ENCODE peak calls at places on chromosomes 2 and 18, in nine cellular contexts. T is nephron progenitor cell, Y is GM23338, H is GM10248, B is Calu3, F is thoracic aorta, U is heart right ventricle, W is ACHN, D is adipocyte. N is an unnamed sample.
A peak's percentile ranks its signal among the peaks of the same experiment; 100 is the strongest.

GRCh38 chr18:28657836-28658410 is 481.0 kb upstream of the CDH2 start:
- DNase-seq in T (no peak), Y (no peak), H (no peak), B (no peak), F (no peak), U (no peak), W (no peak), D (peak; percentile 1), N (no peak)

GRCh38 chr2:240605867-240606743 is 19.2 kb upstream of the GPR35 start:
- DNase-seq in T (no peak), Y (no peak), H (no peak), B (no peak), F (no peak), U (no peak), W (no peak), D (no peak), N (no peak)

GRCh38 chr2:229084467-229084866 is 186.6 kb downstream of the PID1 start:
- DNase-seq in T (no peak), Y (no peak), H (no peak), B (no peak), F (no peak), U (no peak), W (no peak), D (peak; percentile 50), N (no peak)

GRCh38 chr18:26425148-26425531 is 123.2 kb downstream of the KCTD1 start:
- DNase-seq in T (no peak), Y (no peak), H (no peak), B (no peak), F (no peak), U (no peak), W (peak; percentile 50), D (no peak), N (no peak)

GRCh38 chr2:206084468-206084869 is 1.5 kb downstream of the INO80D start:
- DNase-seq in T (peak; percentile 64), Y (peak; percentile 91), H (peak; percentile 33), B (peak; percentile 53), F (no peak), U (peak; percentile 84), W (peak; percentile 85), D (peak; percentile 75), N (no peak)

GRCh38 chr2:235896061-235896460 is 272.1 kb downstream of the GBX2 start:
- DNase-seq in T (no peak), Y (no peak), H (no peak), B (no peak), F (no peak), U (no peak), W (no peak), D (no peak), N (no peak)

GRCh38 chr2:239288951-239289481 is 111.8 kb downstream of the HDAC4 start:
- DNase-seq in T (no peak), Y (no peak), H (peak; percentile 72), B (no peak), F (no peak), U (no peak), W (no peak), D (peak; percentile 21), N (no peak)

GRCh38 chr2:136257893-136258292 is 139.9 kb upstream of the CXCR4 start:
- DNase-seq in T (no peak), Y (no peak), H (no peak), B (no peak), F (no peak), U (no peak), W (no peak), D (no peak), N (no peak)

GRCh38 chr2:191115391-191115790 is 35.4 kb downstream of the STAT4 start:
- DNase-seq in T (no peak), Y (no peak), H (no peak), B (no peak), F (no peak), U (no peak), W (no peak), D (no peak), N (peak; percentile 63)

GRCh38 chr2:120316528-120317179 is 29.3 kb upstream of the INHBB start:
- DNase-seq in T (no peak), Y (no peak), H (no peak), B (no peak), F (no peak), U (no peak), W (no peak), D (no peak), N (no peak)

GRCh38 chr18:49028801-49029506 is 78.2 kb upstream of the SMAD7 start:
- DNase-seq in T (no peak), Y (no peak), H (no peak), B (no peak), F (no peak), U (no peak), W (no peak), D (no peak), N (no peak)

GRCh38 chr2:159755788-159756187 is 42.2 kb downstream of the CD302 start:
- DNase-seq in T (no peak), Y (peak; percentile 79), H (no peak), B (peak; percentile 52), F (no peak), U (no peak), W (peak; percentile 60), D (peak; percentile 33), N (no peak)

GRCh38 chr2:165149439-165149838 is 54.4 kb downstream of the SCN3A start:
- DNase-seq in T (no peak), Y (no peak), H (no peak), B (no peak), F (no peak), U (no peak), W (no peak), D (no peak), N (no peak)

GRCh38 chr2:18585526-18585925 is 3.8 kb downstream of the NT5C1B start:
- DNase-seq in T (no peak), Y (no peak), H (no peak), B (no peak), F (no peak), U (no peak), W (no peak), D (peak; percentile 38), N (no peak)